ENCODE peak calls at places on chromosomes 2 and 18, in ten cellular contexts. One of them, this sample, is unnamed.

GRCh38 chr18:49601211-49601610 is 39.4 kb downstream of the LIPG start:
- DNase-seq in myocyte: no peak
- DNase-seq in progenitor cell of endocrine pancreas: no peak
- DNase-seq in GF-D8: no peak
- DNase-seq in H4: no peak
- DNase-seq in DMS 273 treated with DMSO at 0.1 percent for 48 hours: no peak
- DNase-seq in astrocyte of the spinal cord: no peak
- DNase-seq in NCI-H774: no peak
- DNase-seq in stimulated activated CD4-positive, alpha-beta T cell treated with anti-CD3 and anti-CD28 coated beads, Interleukin-1b, Interleukin-23, amount 100 ng/mL, for 48 hours: no peak
- DNase-seq in upper lobe of right lung: no peak
- DNase-seq in this sample: no peak

GRCh38 chr2:178777577-178777976 is 29.6 kb downstream of the TTN start:
- DNase-seq in upper lobe of right lung: no peak
- DNase-seq in DMS 273 treated with DMSO at 0.1 percent for 48 hours: no peak
- DNase-seq in GF-D8: no peak
- DNase-seq in NCI-H774: no peak
- DNase-seq in myocyte: no peak
- DNase-seq in stimulated activated CD4-positive, alpha-beta T cell treated with anti-CD3 and anti-CD28 coated beads, Interleukin-1b, Interleukin-23, amount 100 ng/mL, for 48 hours: no peak
- DNase-seq in H4: no peak
- DNase-seq in progenitor cell of endocrine pancreas: no peak
- DNase-seq in astrocyte of the spinal cord: no peak
- DNase-seq in this sample: no peak

GRCh38 chr2:236088368-236089057 is 79.7 kb downstream of the GBX2 start:
- DNase-seq in astrocyte of the spinal cord: no peak
- DNase-seq in GF-D8: no peak
- DNase-seq in progenitor cell of endocrine pancreas: no peak
- DNase-seq in DMS 273 treated with DMSO at 0.1 percent for 48 hours: no peak
- DNase-seq in NCI-H774: no peak
- DNase-seq in H4: no peak
- DNase-seq in stimulated activated CD4-positive, alpha-beta T cell treated with anti-CD3 and anti-CD28 coated beads, Interleukin-1b, Interleukin-23, amount 100 ng/mL, for 48 hours: no peak
- DNase-seq in myocyte: no peak
- DNase-seq in upper lobe of right lung: no peak
- DNase-seq in this sample: no peak

GRCh38 chr2:224146356-224147160 is 107.5 kb upstream of the SERPINE2 start:
- DNase-seq in DMS 273 treated with DMSO at 0.1 percent for 48 hours: no peak
- DNase-seq in NCI-H774: no peak
- DNase-seq in upper lobe of right lung: no peak
- DNase-seq in H4: no peak
- DNase-seq in myocyte: no peak
- DNase-seq in stimulated activated CD4-positive, alpha-beta T cell treated with anti-CD3 and anti-CD28 coated beads, Interleukin-1b, Interleukin-23, amount 100 ng/mL, for 48 hours: no peak
- DNase-seq in GF-D8: no peak
- DNase-seq in astrocyte of the spinal cord: no peak
- DNase-seq in progenitor cell of endocrine pancreas: no peak
- DNase-seq in this sample: no peak

GRCh38 chr18:30387401-30387800 is 655.1 kb downstream of the DSC3 start:
- DNase-seq in NCI-H774: no peak
- DNase-seq in stimulated activated CD4-positive, alpha-beta T cell treated with anti-CD3 and anti-CD28 coated beads, Interleukin-1b, Interleukin-23, amount 100 ng/mL, for 48 hours: no peak
- DNase-seq in DMS 273 treated with DMSO at 0.1 percent for 48 hours: no peak
- DNase-seq in H4: no peak
- DNase-seq in GF-D8: no peak
- DNase-seq in progenitor cell of endocrine pancreas: no peak
- DNase-seq in myocyte: no peak
- DNase-seq in astrocyte of the spinal cord: no peak
- DNase-seq in upper lobe of right lung: no peak
- DNase-seq in this sample: no peak

GRCh38 chr2:56185101-56185581 is 1.4 kb downstream of the CCDC85A start:
- DNase-seq in stimulated activated CD4-positive, alpha-beta T cell treated with anti-CD3 and anti-CD28 coated beads, Interleukin-1b, Interleukin-23, amount 100 ng/mL, for 48 hours: no peak
- DNase-seq in DMS 273 treated with DMSO at 0.1 percent for 48 hours: no peak
- DNase-seq in myocyte: peak; percentile 51
- DNase-seq in astrocyte of the spinal cord: no peak
- DNase-seq in H4: no peak
- DNase-seq in upper lobe of right lung: peak; percentile 65
- DNase-seq in GF-D8: no peak
- DNase-seq in NCI-H774: no peak
- DNase-seq in progenitor cell of endocrine pancreas: no peak
- DNase-seq in this sample: no peak

GRCh38 chr18:79937103-79937860 is 14.2 kb downstream of the SLC66A2 start:
- DNase-seq in astrocyte of the spinal cord: no peak
- DNase-seq in stimulated activated CD4-positive, alpha-beta T cell treated with anti-CD3 and anti-CD28 coated beads, Interleukin-1b, Interleukin-23, amount 100 ng/mL, for 48 hours: no peak
- DNase-seq in DMS 273 treated with DMSO at 0.1 percent for 48 hours: no peak
- DNase-seq in H4: no peak
- DNase-seq in upper lobe of right lung: peak; percentile 41
- DNase-seq in GF-D8: no peak
- DNase-seq in NCI-H774: no peak
- DNase-seq in myocyte: no peak
- DNase-seq in progenitor cell of endocrine pancreas: no peak
- DNase-seq in this sample: peak; percentile 26

GRCh38 chr2:216031960-216032689 is 18.8 kb upstream of the MREG start:
- DNase-seq in upper lobe of right lung: no peak
- DNase-seq in myocyte: peak; percentile 34
- DNase-seq in GF-D8: no peak
- DNase-seq in astrocyte of the spinal cord: peak; percentile 87
- DNase-seq in stimulated activated CD4-positive, alpha-beta T cell treated with anti-CD3 and anti-CD28 coated beads, Interleukin-1b, Interleukin-23, amount 100 ng/mL, for 48 hours: no peak
- DNase-seq in progenitor cell of endocrine pancreas: no peak
- DNase-seq in DMS 273 treated with DMSO at 0.1 percent for 48 hours: no peak
- DNase-seq in H4: no peak
- DNase-seq in NCI-H774: no peak
- DNase-seq in this sample: no peak

GRCh38 chr2:238731961-238732360 is 115.9 kb upstream of the TWIST2 start:
- DNase-seq in H4: no peak
- DNase-seq in stimulated activated CD4-positive, alpha-beta T cell treated with anti-CD3 and anti-CD28 coated beads, Interleukin-1b, Interleukin-23, amount 100 ng/mL, for 48 hours: no peak
- DNase-seq in astrocyte of the spinal cord: no peak
- DNase-seq in upper lobe of right lung: no peak
- DNase-seq in progenitor cell of endocrine pancreas: no peak
- DNase-seq in NCI-H774: no peak
- DNase-seq in myocyte: no peak
- DNase-seq in DMS 273 treated with DMSO at 0.1 percent for 48 hours: no peak
- DNase-seq in GF-D8: peak; percentile 61
- DNase-seq in this sample: no peak